ENCODE peak calls at places on chromosome 19, in ten cellular contexts. I is stimulated activated CD4-positive, alpha-beta T cell treated with anti-CD3 and anti-CD28 coated beads, Interleukin-1b, Interleukin-23, amount 100 ng/mL, for 24 hours; F is HS-27A; L is HS-5; G is uterus; D is activated naive CD4-positive, alpha-beta T cell; T is activated T-cell treated with anti-CD3 and anti-CD28 coated beads for 24 hours; A is iris pigment epithelial cell; W is cardiac fibroblast; Y is posterior cingulate gyrus. V is an unnamed sample.

GRCh38 chr19:53903055-53903680 is 5.9 kb upstream of the CACNG7 start:
- DNase-seq in I (no peak), F (no peak), L (no peak), G (no peak), D (peak; percentile 12), T (no peak), A (no peak), W (peak; percentile 48), Y (no peak), V (no peak)

GRCh38 chr19:54561840-54562239 is 11.8 kb upstream of the LILRA2 start:
- DNase-seq in I (no peak), F (no peak), L (no peak), G (no peak), D (no peak), T (no peak), A (no peak), W (no peak), Y (no peak), V (no peak)

GRCh38 chr19:12969292-12969988 is at the start of gene DAND5:
- DNase-seq in I (no peak), F (no peak), L (no peak), G (no peak), D (no peak), T (no peak), A (no peak), W (no peak), Y (no peak), V (no peak)

GRCh38 chr19:54428323-54429175 is 13.3 kb downstream of the TTYH1 start:
- DNase-seq in I (no peak), F (no peak), L (no peak), G (no peak), D (no peak), T (no peak), A (no peak), W (no peak), Y (no peak), V (no peak)

GRCh38 chr19:48695743-48696352 is at the start of gene FUT2:
- DNase-seq in I (no peak), F (no peak), L (no peak), G (no peak), D (no peak), T (no peak), A (no peak), W (no peak), Y (no peak), V (no peak)

GRCh38 chr19:42200116-42200740 is 17.2 kb downstream of the DEDD2 start:
- DNase-seq in I (no peak), F (no peak), L (no peak), G (no peak), D (no peak), T (no peak), A (no peak), W (no peak), Y (no peak), V (no peak)

GRCh38 chr19:6278740-6279619 is 795 bp downstream of the MLLT1 start:
- DNase-seq in I (no peak), F (no peak), L (no peak), G (peak; percentile 45), D (no peak), T (no peak), A (no peak), W (no peak), Y (no peak), V (no peak)

GRCh38 chr19:18086590-18087138 is at the start of gene IL12RB1:
- DNase-seq in I (no peak), F (no peak), L (no peak), G (no peak), D (no peak), T (peak; percentile 44), A (peak; percentile 27), W (no peak), Y (no peak), V (no peak)

GRCh38 chr19:6790194-6791128 is 18.0 kb downstream of the VAV1 start:
- DNase-seq in I (no peak), F (no peak), L (no peak), G (no peak), D (no peak), T (no peak), A (no peak), W (no peak), Y (no peak), V (no peak)

GRCh38 chr19:55495646-55496349 is 7.6 kb downstream of the SSC5D start:
- DNase-seq in I (no peak), F (no peak), L (no peak), G (no peak), D (no peak), T (no peak), A (no peak), W (no peak), Y (no peak), V (no peak)

GRCh38 chr19:6743714-6744380 is 4.4 kb downstream of the TRIP10 start:
- DNase-seq in I (no peak), F (no peak), L (no peak), G (no peak), D (no peak), T (no peak), A (peak; percentile 53), W (no peak), Y (no peak), V (no peak)

GRCh38 chr19:55369651-55370304 is 485 bp downstream of the IL11 start:
- DNase-seq in I (no peak), F (no peak), L (peak; percentile 37), G (no peak), D (no peak), T (no peak), A (peak; percentile 76), W (peak; percentile 48), Y (no peak), V (no peak)

GRCh38 chr19:48595171-48595570 is 11.4 kb upstream of the SPACA4 start:
- DNase-seq in I (no peak), F (no peak), L (no peak), G (no peak), D (no peak), T (no peak), A (no peak), W (no peak), Y (no peak), V (no peak)

GRCh38 chr19:38095411-38096308 is 128.4 kb downstream of the DPF1 start:
- DNase-seq in I (peak; percentile 35), F (peak; percentile 30), L (no peak), G (peak; percentile 48), D (peak; percentile 4), T (peak; percentile 30), A (peak; percentile 69), W (peak; percentile 73), Y (peak; percentile 84), V (peak; percentile 9)

GRCh38 chr19:827710-828321 is at the start of gene AZU1:
- DNase-seq in I (no peak), F (no peak), L (no peak), G (no peak), D (no peak), T (no peak), A (no peak), W (no peak), Y (no peak), V (no peak)

GRCh38 chr19:19997656-19998268 is 41.5 kb downstream of the ZNF682 start:
- DNase-seq in I (peak; percentile 21), F (no peak), L (no peak), G (no peak), D (no peak), T (peak; percentile 3), A (peak; percentile 7), W (no peak), Y (peak; percentile 11), V (no peak)

GRCh38 chr19:40745402-40745780 is 4.9 kb downstream of the ACTMAP start:
- DNase-seq in I (no peak), F (no peak), L (no peak), G (no peak), D (no peak), T (no peak), A (peak; percentile 75), W (peak; percentile 78), Y (no peak), V (no peak)

GRCh38 chr19:33819875-33820781 is 23.5 kb downstream of the KCTD15 start:
- DNase-seq in I (peak; percentile 30), F (peak; percentile 85), L (peak; percentile 54), G (peak; percentile 78), D (no peak), T (peak; percentile 36), A (peak; percentile 53), W (peak; percentile 87), Y (no peak), V (peak; percentile 72)